ENCODE peak calls at places on chromosomes 3 and 15, in five cellular contexts. One of them, this sample, is unnamed. For H3K4me1, the result is how much of the 10 kb centered on the place peaks cover.

GRCh38 chr3:179962617-179963387 is 73.9 kb downstream of the PEX5L start:
- DNase-seq in hepatocyte: no peak
- DNase-seq in tibial nerve: no peak
- DNase-seq in mesendoderm: no peak
- DNase-seq in OCI-LY7: no peak
- DNase-seq in this sample: no peak

GRCh38 chr3:161531930-161532329 is 35.3 kb downstream of the OTOL1 start:
- DNase-seq in hepatocyte: no peak
- DNase-seq in tibial nerve: no peak
- DNase-seq in mesendoderm: no peak
- DNase-seq in OCI-LY7: no peak
- DNase-seq in this sample: no peak

GRCh38 chr3:196995027-196995426 is 26.4 kb upstream of the PIGZ start:
- DNase-seq in hepatocyte: no peak
- DNase-seq in tibial nerve: no peak
- DNase-seq in mesendoderm: no peak
- DNase-seq in OCI-LY7: no peak
- DNase-seq in this sample: no peak

GRCh38 chr3:12462159-12462962 is 21.9 kb upstream of the TSEN2 start:
- DNase-seq in hepatocyte: peak
- DNase-seq in tibial nerve: no peak
- DNase-seq in mesendoderm: no peak
- DNase-seq in OCI-LY7: no peak
- DNase-seq in this sample: no peak

GRCh38 chr3:15501126-15501525 is 20.4 kb downstream of the COLQ start:
- DNase-seq in hepatocyte: no peak
- DNase-seq in tibial nerve: no peak
- DNase-seq in mesendoderm: no peak
- DNase-seq in OCI-LY7: no peak
- DNase-seq in this sample: no peak

GRCh38 chr15:85730001-85730820 is 64.5 kb downstream of the KLHL25 start:
- DNase-seq in hepatocyte: peak
- DNase-seq in tibial nerve: peak
- DNase-seq in mesendoderm: peak
- DNase-seq in OCI-LY7: peak
- DNase-seq in this sample: peak

GRCh38 chr3:99542771-99543518 is 95.4 kb upstream of the COL8A1 start:
- DNase-seq in hepatocyte: no peak
- DNase-seq in tibial nerve: no peak
- DNase-seq in mesendoderm: peak
- DNase-seq in OCI-LY7: no peak
- DNase-seq in this sample: no peak

GRCh38 chr3:11932636-11933035 is 71.6 kb upstream of the SYN2 start:
- DNase-seq in hepatocyte: no peak
- DNase-seq in tibial nerve: no peak
- DNase-seq in mesendoderm: no peak
- DNase-seq in OCI-LY7: no peak
- DNase-seq in this sample: no peak

GRCh38 chr3:29057326-29057725 is 223.5 kb upstream of the RBMS3 start:
- DNase-seq in hepatocyte: no peak
- DNase-seq in tibial nerve: no peak
- DNase-seq in mesendoderm: peak
- DNase-seq in OCI-LY7: no peak
- DNase-seq in this sample: no peak

GRCh38 chr15:29322407-29322806 is 52.8 kb upstream of the NSMCE3 start:
- DNase-seq in hepatocyte: peak
- DNase-seq in tibial nerve: no peak
- DNase-seq in mesendoderm: peak
- DNase-seq in OCI-LY7: no peak
- DNase-seq in this sample: no peak

GRCh38 chr15:70451861-70452653 is 311.3 kb downstream of the UACA start:
- DNase-seq in hepatocyte: no peak
- DNase-seq in tibial nerve: no peak
- DNase-seq in mesendoderm: peak
- DNase-seq in OCI-LY7: no peak
- DNase-seq in this sample: peak

GRCh38 chr3:156356537-156357363 is 198.2 kb downstream of the SSR3 start:
- DNase-seq in hepatocyte: no peak
- DNase-seq in tibial nerve: no peak
- DNase-seq in mesendoderm: no peak
- DNase-seq in OCI-LY7: no peak
- DNase-seq in this sample: no peak

GRCh38 chr3:177590826-177591225 is 393.5 kb upstream of the TBL1XR1 start:
- DNase-seq in hepatocyte: no peak
- DNase-seq in tibial nerve: no peak
- DNase-seq in mesendoderm: no peak
- DNase-seq in OCI-LY7: no peak
- DNase-seq in this sample: no peak

GRCh38 chr15:40232625-40233070 is 6.2 kb upstream of the PAK6 start:
- DNase-seq in hepatocyte: peak
- DNase-seq in tibial nerve: no peak
- DNase-seq in mesendoderm: peak
- DNase-seq in OCI-LY7: no peak
- DNase-seq in this sample: peak

GRCh38 chr3:62084558-62084957 is 288.8 kb downstream of the FEZF2 start:
- DNase-seq in hepatocyte: no peak
- DNase-seq in tibial nerve: no peak
- DNase-seq in mesendoderm: peak
- DNase-seq in OCI-LY7: no peak
- DNase-seq in this sample: no peak

GRCh38 chr15:89514596-89515406 is 18.4 kb upstream of the RHCG start:
- DNase-seq in hepatocyte: no peak
- DNase-seq in tibial nerve: no peak
- DNase-seq in mesendoderm: no peak
- DNase-seq in OCI-LY7: no peak
- DNase-seq in this sample: no peak

GRCh38 chr3:105527949-105528348 is 161.2 kb downstream of the ALCAM start:
- DNase-seq in hepatocyte: no peak
- DNase-seq in tibial nerve: no peak
- DNase-seq in mesendoderm: no peak
- DNase-seq in OCI-LY7: no peak
- DNase-seq in this sample: no peak

GRCh38 chr3:63966871-63967270 is 54.7 kb upstream of the SCAANT1 start:
- DNase-seq in hepatocyte: no peak
- DNase-seq in tibial nerve: no peak
- DNase-seq in mesendoderm: peak
- DNase-seq in OCI-LY7: no peak
- DNase-seq in this sample: no peak

GRCh38 chr3:130896101-130896500 is 2.2 kb downstream of the ATP2C1 start:
- DNase-seq in hepatocyte: no peak
- DNase-seq in tibial nerve: no peak
- DNase-seq in mesendoderm: no peak
- DNase-seq in OCI-LY7: no peak
- DNase-seq in this sample: no peak

GRCh38 chr15:70044168-70044567 is 53.5 kb downstream of the TLE3 start:
- DNase-seq in hepatocyte: no peak
- DNase-seq in tibial nerve: no peak
- DNase-seq in mesendoderm: no peak
- DNase-seq in OCI-LY7: no peak
- DNase-seq in this sample: no peak

GRCh38 chr15:90095521-90095959 is 6.7 kb downstream of the IDH2 start:
- DNase-seq in hepatocyte: no peak
- DNase-seq in tibial nerve: no peak
- DNase-seq in mesendoderm: peak
- DNase-seq in OCI-LY7: peak
- DNase-seq in this sample: peak

GRCh38 chr15:79455943-79456342 is 23.8 kb downstream of the MINAR1 start:
- DNase-seq in hepatocyte: no peak
- DNase-seq in tibial nerve: no peak
- DNase-seq in mesendoderm: no peak
- DNase-seq in OCI-LY7: no peak
- DNase-seq in this sample: no peak

DNA sequence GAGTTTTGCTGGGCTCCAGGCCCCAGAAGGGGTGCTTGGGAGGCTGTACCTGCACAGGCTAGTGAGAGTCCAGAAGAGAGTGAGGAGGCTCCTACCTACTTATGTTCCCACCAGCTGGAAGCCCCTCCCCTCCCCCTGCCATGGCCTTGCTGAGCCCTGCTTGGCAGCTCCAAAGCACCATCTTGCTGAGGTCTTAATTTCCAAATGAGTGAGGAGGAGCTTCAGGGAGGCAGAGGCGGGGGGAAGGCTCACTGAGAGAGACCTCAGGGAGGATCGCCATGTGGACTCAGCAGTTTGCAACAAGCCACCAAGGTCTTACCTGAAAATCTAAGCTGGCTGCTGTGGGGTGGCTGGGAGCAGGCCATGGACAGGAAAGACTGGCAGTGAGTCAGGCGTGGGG is 8.7 kb upstream of the CACNA2D2 start:
- DNase-seq in hepatocyte: no peak
- DNase-seq in tibial nerve: no peak
- DNase-seq in mesendoderm: no peak
- DNase-seq in OCI-LY7: no peak
- DNase-seq in this sample: no peak
- H3K4me1 ChIP-seq in hepatocyte: under half
- H3K4me1 ChIP-seq in tibial nerve: under half
- H3K4me1 ChIP-seq in mesendoderm: under half
- H3K4me1 ChIP-seq in OCI-LY7: under half
- H3K4me1 ChIP-seq in this sample: under half

GRCh38 chr3:158107508-158108095 is 1.4 kb upstream of the SHOX2 start:
- DNase-seq in hepatocyte: no peak
- DNase-seq in tibial nerve: no peak
- DNase-seq in mesendoderm: no peak
- DNase-seq in OCI-LY7: no peak
- DNase-seq in this sample: no peak
- H3K27ac ChIP-seq in hepatocyte: no peak
- H3K27ac ChIP-seq in tibial nerve: peak
- H3K27ac ChIP-seq in mesendoderm: no peak
- H3K27ac ChIP-seq in OCI-LY7: no peak
- H3K27ac ChIP-seq in this sample: no peak

GRCh38 chr3:190122198-190122771 is 1.6 kb upstream of the P3H2 start:
- DNase-seq in hepatocyte: no peak
- DNase-seq in tibial nerve: no peak
- DNase-seq in mesendoderm: peak
- DNase-seq in OCI-LY7: no peak
- DNase-seq in this sample: no peak
- H3K4me1 ChIP-seq in hepatocyte: under half
- H3K4me1 ChIP-seq in tibial nerve: under half
- H3K4me1 ChIP-seq in mesendoderm: under half
- H3K4me1 ChIP-seq in OCI-LY7: under half
- H3K4me1 ChIP-seq in this sample: under half

GRCh38 chr15:48501208-48501607 is 144.3 kb downstream of the FBN1 start:
- DNase-seq in hepatocyte: no peak
- DNase-seq in tibial nerve: no peak
- DNase-seq in mesendoderm: no peak
- DNase-seq in OCI-LY7: no peak
- DNase-seq in this sample: no peak

GRCh38 chr15:48499978-48500377 is 145.5 kb downstream of the FBN1 start:
- DNase-seq in hepatocyte: no peak
- DNase-seq in tibial nerve: no peak
- DNase-seq in mesendoderm: no peak
- DNase-seq in OCI-LY7: no peak
- DNase-seq in this sample: no peak

GRCh38 chr15:48500595-48500994 is 144.9 kb downstream of the FBN1 start:
- DNase-seq in hepatocyte: no peak
- DNase-seq in tibial nerve: no peak
- DNase-seq in mesendoderm: no peak
- DNase-seq in OCI-LY7: no peak
- DNase-seq in this sample: no peak

GRCh38 chr15:48494646-48495045 is 150.9 kb downstream of the FBN1 start:
- DNase-seq in hepatocyte: no peak
- DNase-seq in tibial nerve: no peak
- DNase-seq in mesendoderm: no peak
- DNase-seq in OCI-LY7: no peak
- DNase-seq in this sample: no peak

GRCh38 chr15:48498828-48499227 is 146.7 kb downstream of the FBN1 start:
- DNase-seq in hepatocyte: no peak
- DNase-seq in tibial nerve: no peak
- DNase-seq in mesendoderm: no peak
- DNase-seq in OCI-LY7: no peak
- DNase-seq in this sample: no peak
- H3K27ac ChIP-seq in hepatocyte: no peak
- H3K27ac ChIP-seq in tibial nerve: no peak
- H3K27ac ChIP-seq in mesendoderm: no peak
- H3K27ac ChIP-seq in OCI-LY7: no peak
- H3K27ac ChIP-seq in this sample: no peak

GRCh38 chr3:127776347-127776746 is 46.0 kb downstream of the MGLL start:
- DNase-seq in hepatocyte: no peak
- DNase-seq in tibial nerve: no peak
- DNase-seq in mesendoderm: no peak
- DNase-seq in OCI-LY7: no peak
- DNase-seq in this sample: no peak

GRCh38 chr3:127773752-127774395 is 48.4 kb downstream of the MGLL start:
- DNase-seq in hepatocyte: no peak
- DNase-seq in tibial nerve: no peak
- DNase-seq in mesendoderm: no peak
- DNase-seq in OCI-LY7: no peak
- DNase-seq in this sample: no peak

GRCh38 chr3:127777332-127777731 is 45.0 kb downstream of the MGLL start:
- DNase-seq in hepatocyte: no peak
- DNase-seq in tibial nerve: no peak
- DNase-seq in mesendoderm: no peak
- DNase-seq in OCI-LY7: no peak
- DNase-seq in this sample: no peak

GRCh38 chr3:127774647-127775046 is 47.7 kb downstream of the MGLL start:
- DNase-seq in hepatocyte: no peak
- DNase-seq in tibial nerve: no peak
- DNase-seq in mesendoderm: no peak
- DNase-seq in OCI-LY7: no peak
- DNase-seq in this sample: no peak

GRCh38 chr3:127775398-127776109 is 46.8 kb downstream of the MGLL start:
- DNase-seq in hepatocyte: no peak
- DNase-seq in tibial nerve: peak
- DNase-seq in mesendoderm: no peak
- DNase-seq in OCI-LY7: no peak
- DNase-seq in this sample: peak
- H3K4me1 ChIP-seq in hepatocyte: under half
- H3K4me1 ChIP-seq in tibial nerve: under half
- H3K4me1 ChIP-seq in mesendoderm: under half
- H3K4me1 ChIP-seq in OCI-LY7: under half
- H3K4me1 ChIP-seq in this sample: under half

DNA sequence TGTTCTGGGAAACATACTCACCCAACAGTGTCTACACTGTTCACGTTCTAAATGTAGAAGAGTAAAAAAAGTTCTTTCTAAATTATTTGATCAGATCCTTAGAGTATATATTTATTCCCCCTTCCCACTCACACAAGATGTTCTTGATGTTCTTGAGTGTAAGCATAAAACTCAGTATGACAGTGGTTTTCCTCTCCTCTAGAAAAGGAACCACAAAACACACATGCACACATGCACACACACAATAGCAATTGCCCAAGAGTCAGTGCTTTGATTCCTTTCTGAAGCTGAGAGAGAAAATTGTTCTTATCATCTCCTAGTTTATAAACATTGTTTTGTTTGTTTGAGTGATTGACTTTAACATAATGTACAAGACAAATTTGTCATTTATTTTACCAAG is 123.2 kb upstream of the PHLDB2 start:
- DNase-seq in hepatocyte: no peak
- DNase-seq in tibial nerve: no peak
- DNase-seq in mesendoderm: no peak
- DNase-seq in OCI-LY7: no peak
- DNase-seq in this sample: no peak
- H3K27ac ChIP-seq in hepatocyte: peak
- H3K27ac ChIP-seq in tibial nerve: no peak
- H3K27ac ChIP-seq in mesendoderm: no peak
- H3K27ac ChIP-seq in OCI-LY7: no peak
- H3K27ac ChIP-seq in this sample: no peak

This sample was measured in endodermal cell.